ENCODE peak calls at places on chromosome 12, in six cellular contexts. One of them, this sample, is unnamed.

GRCh38 chr12:21849878-21850277 is 75.4 kb upstream of the KCNJ8 start:
- DNase-seq in Peyer's patch: no peak
- DNase-seq in GM23338: no peak
- DNase-seq in fibroblast of pulmonary artery: no peak
- DNase-seq in fibroblast of lung: no peak
- DNase-seq in transverse colon: no peak
- DNase-seq in this sample: no peak

GRCh38 chr12:61857968-61858367 is 402.2 kb upstream of the USP15 start:
- DNase-seq in Peyer's patch: no peak
- DNase-seq in GM23338: no peak
- DNase-seq in fibroblast of pulmonary artery: no peak
- DNase-seq in fibroblast of lung: no peak
- DNase-seq in transverse colon: no peak
- DNase-seq in this sample: no peak

GRCh38 chr12:2163172-2163927 is 110.6 kb downstream of the CACNA1C start:
- DNase-seq in Peyer's patch: peak
- DNase-seq in GM23338: no peak
- DNase-seq in fibroblast of pulmonary artery: peak
- DNase-seq in fibroblast of lung: peak
- DNase-seq in transverse colon: peak
- DNase-seq in this sample: no peak

GRCh38 chr12:124630791-124631313 is 63.4 kb upstream of the NCOR2 start:
- DNase-seq in Peyer's patch: no peak
- DNase-seq in GM23338: peak
- DNase-seq in fibroblast of pulmonary artery: no peak
- DNase-seq in fibroblast of lung: no peak
- DNase-seq in transverse colon: no peak
- DNase-seq in this sample: no peak

GRCh38 chr12:79333144-79333543 is 357.6 kb downstream of the PAWR start:
- DNase-seq in Peyer's patch: no peak
- DNase-seq in GM23338: no peak
- DNase-seq in fibroblast of pulmonary artery: no peak
- DNase-seq in fibroblast of lung: no peak
- DNase-seq in transverse colon: no peak
- DNase-seq in this sample: no peak

GRCh38 chr12:3004655-3005565 is 45.7 kb downstream of the TEAD4 start:
- DNase-seq in Peyer's patch: no peak
- DNase-seq in GM23338: peak
- DNase-seq in fibroblast of pulmonary artery: peak
- DNase-seq in fibroblast of lung: no peak
- DNase-seq in transverse colon: no peak
- DNase-seq in this sample: peak

GRCh38 chr12:75892779-75893408 is 138.7 kb downstream of the PHLDA1 start:
- DNase-seq in Peyer's patch: no peak
- DNase-seq in GM23338: no peak
- DNase-seq in fibroblast of pulmonary artery: peak
- DNase-seq in fibroblast of lung: peak
- DNase-seq in transverse colon: no peak
- DNase-seq in this sample: peak

GRCh38 chr12:92297405-92297804 is 151.8 kb upstream of the BTG1 start:
- DNase-seq in Peyer's patch: no peak
- DNase-seq in GM23338: no peak
- DNase-seq in fibroblast of pulmonary artery: no peak
- DNase-seq in fibroblast of lung: no peak
- DNase-seq in transverse colon: no peak
- DNase-seq in this sample: no peak

GRCh38 chr12:7146228-7146627 is 16.1 kb downstream of the CLSTN3 start:
- DNase-seq in Peyer's patch: no peak
- DNase-seq in GM23338: no peak
- DNase-seq in fibroblast of pulmonary artery: no peak
- DNase-seq in fibroblast of lung: no peak
- DNase-seq in transverse colon: no peak
- DNase-seq in this sample: no peak

GRCh38 chr12:52057958-52058576 is 6.8 kb downstream of the NR4A1 start:
- DNase-seq in Peyer's patch: no peak
- DNase-seq in GM23338: no peak
- DNase-seq in fibroblast of pulmonary artery: no peak
- DNase-seq in fibroblast of lung: no peak
- DNase-seq in transverse colon: no peak
- DNase-seq in this sample: no peak

GRCh38 chr12:76688001-76688400 is 75.9 kb upstream of the ZDHHC17 start:
- DNase-seq in Peyer's patch: no peak
- DNase-seq in GM23338: no peak
- DNase-seq in fibroblast of pulmonary artery: no peak
- DNase-seq in fibroblast of lung: peak
- DNase-seq in transverse colon: no peak
- DNase-seq in this sample: no peak

GRCh38 chr12:103505371-103506236 is 9.8 kb upstream of the C12orf42 start:
- DNase-seq in Peyer's patch: no peak
- DNase-seq in GM23338: no peak
- DNase-seq in fibroblast of pulmonary artery: no peak
- DNase-seq in fibroblast of lung: no peak
- DNase-seq in transverse colon: no peak
- DNase-seq in this sample: no peak

GRCh38 chr12:125645724-125646123 is 580.5 kb downstream of the AACS start:
- DNase-seq in Peyer's patch: no peak
- DNase-seq in GM23338: no peak
- DNase-seq in fibroblast of pulmonary artery: no peak
- DNase-seq in fibroblast of lung: no peak
- DNase-seq in transverse colon: no peak
- DNase-seq in this sample: no peak

GRCh38 chr12:50003595-50003994 is 21.7 kb downstream of the RACGAP1 start:
- DNase-seq in Peyer's patch: no peak
- DNase-seq in GM23338: no peak
- DNase-seq in fibroblast of pulmonary artery: peak
- DNase-seq in fibroblast of lung: no peak
- DNase-seq in transverse colon: no peak
- DNase-seq in this sample: no peak

GRCh38 chr12:96986883-96987523 is 79.9 kb downstream of the NEDD1 start:
- DNase-seq in Peyer's patch: no peak
- DNase-seq in GM23338: peak
- DNase-seq in fibroblast of pulmonary artery: peak
- DNase-seq in fibroblast of lung: peak
- DNase-seq in transverse colon: no peak
- DNase-seq in this sample: peak

GRCh38 chr12:56596815-56597214 is 33.3 kb downstream of the BAZ2A start:
- DNase-seq in Peyer's patch: no peak
- DNase-seq in GM23338: peak
- DNase-seq in fibroblast of pulmonary artery: no peak
- DNase-seq in fibroblast of lung: no peak
- DNase-seq in transverse colon: no peak
- DNase-seq in this sample: no peak

GRCh38 chr12:93198086-93198485 is 179.6 kb upstream of the NUDT4 start:
- DNase-seq in Peyer's patch: no peak
- DNase-seq in GM23338: no peak
- DNase-seq in fibroblast of pulmonary artery: peak
- DNase-seq in fibroblast of lung: peak
- DNase-seq in transverse colon: no peak
- DNase-seq in this sample: no peak

GRCh38 chr12:16349132-16349463 is 1.7 kb downstream of the MGST1 start:
- DNase-seq in Peyer's patch: no peak
- DNase-seq in GM23338: peak
- DNase-seq in fibroblast of pulmonary artery: peak
- DNase-seq in fibroblast of lung: peak
- DNase-seq in transverse colon: peak
- DNase-seq in this sample: peak

GRCh38 chr12:138171-138897 is 71.8 kb downstream of the IQSEC3 start:
- DNase-seq in Peyer's patch: no peak
- DNase-seq in GM23338: peak
- DNase-seq in fibroblast of pulmonary artery: no peak
- DNase-seq in fibroblast of lung: no peak
- DNase-seq in transverse colon: no peak
- DNase-seq in this sample: no peak

GRCh38 chr12:17802657-17803641 is 287.0 kb downstream of the RERGL start:
- DNase-seq in Peyer's patch: no peak
- DNase-seq in GM23338: peak
- DNase-seq in fibroblast of pulmonary artery: no peak
- DNase-seq in fibroblast of lung: no peak
- DNase-seq in transverse colon: no peak
- DNase-seq in this sample: peak

GRCh38 chr12:84826925-84827324 is 85.7 kb downstream of the SLC6A15 start:
- DNase-seq in Peyer's patch: no peak
- DNase-seq in GM23338: no peak
- DNase-seq in fibroblast of pulmonary artery: no peak
- DNase-seq in fibroblast of lung: no peak
- DNase-seq in transverse colon: no peak
- DNase-seq in this sample: no peak

GRCh38 chr12:24898185-24898584 is 50.7 kb downstream of the BCAT1 start:
- DNase-seq in Peyer's patch: no peak
- DNase-seq in GM23338: no peak
- DNase-seq in fibroblast of pulmonary artery: peak
- DNase-seq in fibroblast of lung: peak
- DNase-seq in transverse colon: no peak
- DNase-seq in this sample: no peak

GRCh38 chr12:122951979-122952892 is 14.0 kb downstream of the ABCB9 start:
- DNase-seq in Peyer's patch: peak
- DNase-seq in GM23338: peak
- DNase-seq in fibroblast of pulmonary artery: peak
- DNase-seq in fibroblast of lung: peak
- DNase-seq in transverse colon: peak
- DNase-seq in this sample: peak

GRCh38 chr12:3076730-3077571 is at the start of gene TSPAN9:
- DNase-seq in Peyer's patch: peak
- DNase-seq in GM23338: peak
- DNase-seq in fibroblast of pulmonary artery: peak
- DNase-seq in fibroblast of lung: peak
- DNase-seq in transverse colon: peak
- DNase-seq in this sample: peak

GRCh38 chr12:57124259-57124877 is 3.9 kb upstream of the LRP1 start:
- DNase-seq in Peyer's patch: no peak
- DNase-seq in GM23338: peak
- DNase-seq in fibroblast of pulmonary artery: peak
- DNase-seq in fibroblast of lung: peak
- DNase-seq in transverse colon: peak
- DNase-seq in this sample: peak

GRCh38 chr12:100718212-100718611 is 76.4 kb upstream of the ANO4 start:
- DNase-seq in Peyer's patch: no peak
- DNase-seq in GM23338: no peak
- DNase-seq in fibroblast of pulmonary artery: peak
- DNase-seq in fibroblast of lung: peak
- DNase-seq in transverse colon: no peak
- DNase-seq in this sample: no peak
- H3K4me3 ChIP-seq in Peyer's patch: no peak
- H3K4me3 ChIP-seq in GM23338: peak
- H3K4me3 ChIP-seq in fibroblast of pulmonary artery: peak
- H3K4me3 ChIP-seq in fibroblast of lung: no peak
- H3K4me3 ChIP-seq in transverse colon: no peak
- H3K4me3 ChIP-seq in this sample: no peak

DNA sequence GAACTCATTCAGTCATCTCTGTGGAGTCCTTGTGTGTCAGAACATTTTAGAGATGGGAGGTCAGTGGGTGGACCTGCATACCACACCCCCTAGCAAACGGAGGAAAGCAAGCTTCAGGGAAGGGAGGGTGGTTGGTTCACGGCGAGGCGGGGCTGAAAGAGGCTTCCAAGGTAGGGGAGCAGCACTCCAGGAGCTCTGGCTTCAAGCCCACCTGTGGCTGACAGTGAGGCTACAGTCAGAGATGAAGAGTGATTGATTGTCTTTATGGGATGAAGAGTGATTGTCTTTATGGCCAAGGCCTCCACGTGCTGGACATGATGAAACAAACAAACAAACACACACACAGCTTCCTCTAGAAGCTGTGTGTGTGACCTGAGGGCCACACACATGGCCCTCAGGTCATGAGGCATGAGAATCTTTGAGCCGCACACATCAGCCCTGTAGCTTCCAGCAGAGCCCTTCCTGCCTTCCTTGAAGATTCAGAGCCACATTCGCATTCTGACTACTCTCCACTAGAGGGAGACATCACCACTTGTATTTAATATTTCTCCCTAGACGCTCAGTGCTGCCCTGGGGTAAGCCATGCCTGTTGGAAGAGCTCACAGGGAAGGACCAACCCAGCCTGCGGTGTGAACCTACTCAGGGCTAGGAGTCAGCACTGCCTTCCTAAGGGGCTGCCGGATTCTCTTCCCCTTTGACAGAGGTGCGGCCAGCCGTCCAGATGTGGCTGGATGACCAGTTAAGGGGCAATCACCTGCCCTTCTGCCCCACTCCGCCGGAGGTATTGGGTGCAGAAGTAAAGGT is 54.4 kb upstream of the KCNA1 start:
- DNase-seq in Peyer's patch: no peak
- DNase-seq in GM23338: peak
- DNase-seq in fibroblast of pulmonary artery: peak
- DNase-seq in fibroblast of lung: peak
- DNase-seq in transverse colon: peak
- DNase-seq in this sample: peak
- H3K4me3 ChIP-seq in Peyer's patch: no peak
- H3K4me3 ChIP-seq in GM23338: no peak
- H3K4me3 ChIP-seq in fibroblast of pulmonary artery: no peak
- H3K4me3 ChIP-seq in fibroblast of lung: no peak
- H3K4me3 ChIP-seq in transverse colon: no peak
- H3K4me3 ChIP-seq in this sample: no peak

GRCh38 chr12:53258541-53259539 is 9.3 kb upstream of the ESPL1 start:
- DNase-seq in Peyer's patch: no peak
- DNase-seq in GM23338: no peak
- DNase-seq in fibroblast of pulmonary artery: no peak
- DNase-seq in fibroblast of lung: no peak
- DNase-seq in transverse colon: no peak
- DNase-seq in this sample: no peak
- H3K4me3 ChIP-seq in Peyer's patch: no peak
- H3K4me3 ChIP-seq in GM23338: no peak
- H3K4me3 ChIP-seq in fibroblast of pulmonary artery: no peak
- H3K4me3 ChIP-seq in fibroblast of lung: no peak
- H3K4me3 ChIP-seq in transverse colon: no peak
- H3K4me3 ChIP-seq in this sample: no peak

GRCh38 chr12:32302218-32302826 is 97.0 kb upstream of the FGD4 start:
- DNase-seq in Peyer's patch: no peak
- DNase-seq in GM23338: peak
- DNase-seq in fibroblast of pulmonary artery: peak
- DNase-seq in fibroblast of lung: peak
- DNase-seq in transverse colon: peak
- DNase-seq in this sample: no peak

GRCh38 chr12:32301216-32301615 is 98.1 kb upstream of the FGD4 start:
- DNase-seq in Peyer's patch: no peak
- DNase-seq in GM23338: no peak
- DNase-seq in fibroblast of pulmonary artery: no peak
- DNase-seq in fibroblast of lung: peak
- DNase-seq in transverse colon: no peak
- DNase-seq in this sample: no peak

GRCh38 chr12:32307352-32307751 is 92.0 kb upstream of the FGD4 start:
- DNase-seq in Peyer's patch: no peak
- DNase-seq in GM23338: no peak
- DNase-seq in fibroblast of pulmonary artery: no peak
- DNase-seq in fibroblast of lung: no peak
- DNase-seq in transverse colon: no peak
- DNase-seq in this sample: no peak

GRCh38 chr12:32303171-32303570 is 96.2 kb upstream of the FGD4 start:
- DNase-seq in Peyer's patch: no peak
- DNase-seq in GM23338: no peak
- DNase-seq in fibroblast of pulmonary artery: no peak
- DNase-seq in fibroblast of lung: no peak
- DNase-seq in transverse colon: no peak
- DNase-seq in this sample: no peak

DNA sequence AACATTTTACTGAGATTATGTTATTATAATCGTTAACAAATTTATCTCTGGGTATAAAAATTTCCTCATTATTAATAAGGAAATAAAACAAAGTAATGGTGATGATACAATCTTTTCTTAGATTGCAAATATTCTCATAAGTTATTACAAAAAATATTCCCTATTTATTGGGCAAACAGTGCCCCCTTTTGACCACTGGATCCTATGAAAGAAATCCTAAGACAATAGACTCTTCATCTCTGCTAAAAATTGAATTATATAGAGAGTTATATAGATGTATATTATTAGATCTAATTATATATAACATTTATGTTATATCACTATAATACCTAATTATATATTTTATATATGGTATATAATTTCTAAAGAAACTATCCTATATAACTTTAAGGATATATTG is 94.2 kb upstream of the FGD4 start:
- DNase-seq in Peyer's patch: no peak
- DNase-seq in GM23338: no peak
- DNase-seq in fibroblast of pulmonary artery: peak
- DNase-seq in fibroblast of lung: peak
- DNase-seq in transverse colon: no peak
- DNase-seq in this sample: no peak
- H3K4me3 ChIP-seq in Peyer's patch: no peak
- H3K4me3 ChIP-seq in GM23338: no peak
- H3K4me3 ChIP-seq in fibroblast of pulmonary artery: no peak
- H3K4me3 ChIP-seq in fibroblast of lung: no peak
- H3K4me3 ChIP-seq in transverse colon: no peak
- H3K4me3 ChIP-seq in this sample: no peak